ENCODE peak calls at places on chromosomes 13 and 19, in eight cellular contexts. F is sigmoid colon; D is Peyer's patch; Q is CD4-positive, alpha-beta T cell; A is neural progenitor cell; I is fibroblast of the aortic adventitia; Z is psoas muscle; M is WTC11. O is an unnamed sample.

GRCh38 chr19:5588441-5588840 is 20.7 kb upstream of the TINCR start:
- DNase-seq in F (no peak), D (no peak), Q (no peak), A (no peak), I (peak), Z (peak), M (no peak), O (no peak)

GRCh38 chr13:97574926-97575325 is 141.0 kb downstream of the RAP2A start:
- DNase-seq in F (no peak), D (peak), Q (no peak), A (peak), I (peak), Z (no peak), M (peak), O (no peak)

GRCh38 chr13:82305588-82305987 is 1576.7 kb downstream of the SLITRK1 start:
- DNase-seq in F (no peak), D (no peak), Q (no peak), A (no peak), I (no peak), Z (no peak), M (no peak), O (no peak)

GRCh38 chr13:38900188-38900587 is 90.4 kb downstream of the STOML3 start:
- DNase-seq in F (no peak), D (no peak), Q (no peak), A (peak), I (no peak), Z (no peak), M (peak), O (no peak)

GRCh38 chr13:39394811-39395685 is 207.9 kb downstream of the LHFPL6 start:
- DNase-seq in F (no peak), D (no peak), Q (no peak), A (no peak), I (peak), Z (no peak), M (no peak), O (no peak)

GRCh38 chr19:32418155-32418554 is 12.6 kb downstream of the DPY19L3 start:
- DNase-seq in F (no peak), D (no peak), Q (no peak), A (no peak), I (no peak), Z (no peak), M (no peak), O (no peak)

GRCh38 chr13:45168555-45168930 is 32.3 kb downstream of the KCTD4 start:
- DNase-seq in F (no peak), D (no peak), Q (no peak), A (no peak), I (no peak), Z (no peak), M (no peak), O (no peak)

GRCh38 chr19:48511800-48512503 is at the start of gene LMTK3:
- DNase-seq in F (no peak), D (peak), Q (peak), A (peak), I (peak), Z (no peak), M (peak), O (no peak)

GRCh38 chr19:51417107-51417806 is at the start of gene SIGLEC10:
- DNase-seq in F (no peak), D (peak), Q (no peak), A (no peak), I (peak), Z (no peak), M (peak), O (peak)

GRCh38 chr19:6509118-6509971 is 7.2 kb upstream of the TUBB4A start:
- DNase-seq in F (peak), D (no peak), Q (no peak), A (no peak), I (no peak), Z (peak), M (no peak), O (peak)

GRCh38 chr19:41997121-41997850 is 3.3 kb upstream of the ATP1A3 start:
- DNase-seq in F (no peak), D (no peak), Q (no peak), A (peak), I (peak), Z (no peak), M (peak), O (peak)

GRCh38 chr13:105804561-105805190 is 730.8 kb downstream of the EFNB2 start:
- DNase-seq in F (no peak), D (no peak), Q (no peak), A (no peak), I (peak), Z (no peak), M (no peak), O (no peak)

GRCh38 chr19:2866495-2867024 is 575 bp upstream of the ZNF556 start:
- DNase-seq in F (no peak), D (no peak), Q (no peak), A (no peak), I (no peak), Z (no peak), M (no peak), O (no peak)

GRCh38 chr19:738509-739128 is 12.3 kb upstream of the MISP start:
- DNase-seq in F (peak), D (peak), Q (no peak), A (no peak), I (no peak), Z (no peak), M (no peak), O (no peak)

GRCh38 chr19:31070126-31070525 is 279.1 kb downstream of the TSHZ3 start:
- DNase-seq in F (no peak), D (no peak), Q (no peak), A (no peak), I (no peak), Z (no peak), M (no peak), O (no peak)

GRCh38 chr19:23460656-23461055 is 65.4 kb upstream of the ZNF91 start:
- DNase-seq in F (no peak), D (no peak), Q (no peak), A (no peak), I (no peak), Z (no peak), M (no peak), O (no peak)

GRCh38 chr13:26460652-26461051 is 96.8 kb upstream of the WASF3 start:
- DNase-seq in F (peak), D (no peak), Q (no peak), A (no peak), I (peak), Z (peak), M (no peak), O (peak)

GRCh38 chr19:3471954-3472655 is 8.2 kb downstream of the SMIM24 start:
- DNase-seq in F (no peak), D (no peak), Q (peak), A (peak), I (no peak), Z (peak), M (peak), O (peak)

GRCh38 chr13:27135023-27135422 is 36.6 kb downstream of the USP12 start:
- DNase-seq in F (no peak), D (no peak), Q (no peak), A (no peak), I (no peak), Z (no peak), M (no peak), O (no peak)

GRCh38 chr19:35776102-35776788 is 881 bp downstream of the ARHGAP33 start:
- DNase-seq in F (no peak), D (no peak), Q (no peak), A (peak), I (no peak), Z (no peak), M (no peak), O (no peak)

GRCh38 chr19:5341981-5342380 is 1.4 kb upstream of the PTPRS start:
- DNase-seq in F (no peak), D (no peak), Q (no peak), A (no peak), I (no peak), Z (no peak), M (no peak), O (no peak)

GRCh38 chr19:6534451-6535093 is 3.7 kb downstream of the TNFSF9 start:
- DNase-seq in F (no peak), D (no peak), Q (no peak), A (peak), I (no peak), Z (no peak), M (peak), O (no peak)

GRCh38 chr19:55355213-55355821 is 798 bp upstream of the COX6B2 start:
- DNase-seq in F (no peak), D (no peak), Q (no peak), A (peak), I (no peak), Z (no peak), M (no peak), O (no peak)

GRCh38 chr13:51322826-51323225 is 16.7 kb upstream of the SERPINE3 start:
- DNase-seq in F (no peak), D (no peak), Q (no peak), A (no peak), I (no peak), Z (no peak), M (no peak), O (no peak)

GRCh38 chr13:112181336-112182051 is 114.5 kb downstream of the SOX1 start:
- DNase-seq in F (no peak), D (peak), Q (no peak), A (no peak), I (no peak), Z (no peak), M (no peak), O (no peak)

GRCh38 chr19:4327252-4327876 is 11.3 kb downstream of the STAP2 start:
- DNase-seq in F (peak), D (peak), Q (no peak), A (peak), I (peak), Z (peak), M (peak), O (peak)

GRCh38 chr13:47548294-47548825 is 452.7 kb downstream of the SUCLA2 start:
- DNase-seq in F (no peak), D (no peak), Q (no peak), A (no peak), I (no peak), Z (no peak), M (no peak), O (no peak)

GRCh38 chr13:114285166-114285808 is 3.9 kb downstream of the UPF3A start:
- DNase-seq in F (no peak), D (no peak), Q (no peak), A (no peak), I (no peak), Z (no peak), M (no peak), O (no peak)

GRCh38 chr19:33434090-33434885 is 60.8 kb downstream of the CEBPG start:
- DNase-seq in F (peak), D (no peak), Q (no peak), A (no peak), I (no peak), Z (peak), M (no peak), O (no peak)

GRCh38 chr13:43894438-43894837 is 14.7 kb downstream of the LACC1 start:
- DNase-seq in F (no peak), D (no peak), Q (no peak), A (no peak), I (no peak), Z (no peak), M (no peak), O (no peak)
- TF ChIP-seq CTCF in F (no peak), D (no peak), Q (peak), A (peak), I (peak), Z (no peak), M (no peak), O (no peak)

GRCh38 chr13:109785141-109785891 is 1.1 kb downstream of the IRS2 start:
- DNase-seq in F (peak), D (peak), Q (peak), A (peak), I (peak), Z (peak), M (peak), O (peak)

GRCh38 chr13:109785892-109786450 is 412 bp downstream of the IRS2 start:
- DNase-seq in F (no peak), D (no peak), Q (no peak), A (no peak), I (no peak), Z (no peak), M (no peak), O (no peak)

GRCh38 chr13:109783815-109784589 is 2.4 kb downstream of the IRS2 start:
- DNase-seq in F (no peak), D (peak), Q (peak), A (no peak), I (no peak), Z (peak), M (peak), O (no peak)

GRCh38 chr13:109783447-109783814 is 3.0 kb downstream of the IRS2 start:
- DNase-seq in F (no peak), D (no peak), Q (no peak), A (peak), I (no peak), Z (peak), M (peak), O (no peak)

GRCh38 chr13:109784590-109785140 is 1.7 kb downstream of the IRS2 start:
- DNase-seq in F (peak), D (peak), Q (peak), A (peak), I (peak), Z (peak), M (peak), O (peak)
- TF ChIP-seq CTCF in F (peak), D (peak), Q (no peak), A (peak), I (peak), Z (peak), M (peak), O (no peak)

DNA sequence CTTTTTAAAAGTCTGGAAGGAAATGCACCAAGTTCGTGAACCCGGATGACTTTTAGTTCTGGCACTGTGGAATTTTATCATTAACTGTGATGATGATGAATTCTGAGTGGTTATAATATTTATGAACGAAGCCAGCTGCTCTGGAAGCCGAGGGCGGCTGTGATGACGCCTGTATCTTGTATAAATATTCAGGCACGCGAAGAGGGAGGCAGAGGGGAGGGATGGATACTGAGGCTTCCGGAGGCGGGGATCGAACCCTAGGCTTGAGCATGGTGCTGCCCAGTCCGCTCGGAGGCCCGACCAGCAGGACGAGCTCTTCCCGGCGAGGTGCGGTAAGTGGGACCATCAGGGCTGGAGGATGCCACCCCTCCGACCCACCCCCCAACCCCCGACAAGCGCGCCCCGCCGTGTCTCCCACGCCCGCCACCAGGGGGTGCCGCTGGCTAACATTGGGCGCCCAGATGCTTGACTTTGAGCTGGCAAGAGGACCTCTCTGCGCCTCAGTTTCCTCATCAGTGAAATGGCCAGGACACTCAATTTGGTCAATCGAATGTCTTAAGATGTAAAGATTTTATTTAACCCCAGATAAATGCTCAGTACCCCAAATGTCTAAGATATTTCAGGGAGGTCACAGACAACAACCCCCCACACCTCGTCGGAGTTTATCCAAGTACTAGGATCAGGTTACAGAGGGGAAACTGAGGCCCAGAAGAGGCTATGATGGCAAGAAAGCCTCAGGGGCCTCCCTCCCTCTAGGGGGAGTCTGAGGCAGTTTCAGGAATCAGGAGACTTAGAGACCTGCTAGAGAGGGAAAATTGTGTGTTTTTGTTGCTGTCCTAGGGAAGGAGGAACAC is 4.5 kb upstream of the RAB3A start:
- DNase-seq in F (peak), D (peak), Q (no peak), A (peak), I (peak), Z (peak), M (peak), O (no peak)
- TF ChIP-seq CTCF in F (peak), D (peak), Q (peak), A (peak), I (peak), Z (peak), M (peak), O (no peak)

DNA sequence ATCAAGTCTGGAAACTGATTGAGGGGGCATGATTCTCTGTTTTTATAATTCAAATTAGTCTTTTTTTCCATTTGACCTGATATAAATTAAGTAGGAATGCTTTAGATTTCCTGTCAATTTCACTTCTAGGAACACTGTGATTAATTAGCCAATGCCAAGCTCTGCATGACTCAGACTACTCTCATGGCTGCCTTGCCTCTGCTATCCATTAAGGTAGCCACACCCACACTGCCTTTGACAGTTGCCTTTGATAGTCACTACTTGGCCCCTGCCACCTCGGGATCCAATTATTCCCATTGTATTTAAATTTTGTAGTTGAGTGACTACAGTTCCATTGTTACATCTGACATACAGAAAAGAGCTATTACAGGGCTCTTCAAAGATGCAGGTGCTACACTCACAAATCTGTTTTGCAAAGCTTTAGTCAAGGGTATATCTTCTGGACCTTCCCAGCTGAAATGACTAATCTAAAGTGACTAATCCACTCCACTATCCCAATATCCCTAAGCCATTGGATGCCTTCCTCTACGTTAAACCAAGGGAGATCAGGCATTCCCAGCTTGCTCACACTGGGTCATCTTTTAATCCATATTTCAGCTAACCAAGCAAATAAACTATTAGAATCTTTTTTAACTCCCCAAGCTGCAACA is 1193.1 kb upstream of the MIR17HG start:
- DNase-seq in F (no peak), D (no peak), Q (no peak), A (no peak), I (no peak), Z (no peak), M (no peak), O (no peak)
- TF ChIP-seq CTCF in F (no peak), D (no peak), Q (no peak), A (no peak), I (no peak), Z (no peak), M (no peak), O (no peak)

GRCh38 chr13:22187329-22187728 is 516.5 kb downstream of the FGF9 start:
- DNase-seq in F (no peak), D (no peak), Q (no peak), A (no peak), I (no peak), Z (no peak), M (no peak), O (no peak)
- TF ChIP-seq CTCF in F (no peak), D (no peak), Q (no peak), A (no peak), I (no peak), Z (no peak), M (no peak), O (no peak)

GRCh38 chr13:67366533-67366932 is 136.4 kb upstream of the PCDH9 start:
- DNase-seq in F (no peak), D (no peak), Q (no peak), A (no peak), I (peak), Z (no peak), M (no peak), O (no peak)
- TF ChIP-seq CTCF in F (no peak), D (no peak), Q (no peak), A (no peak), I (peak), Z (no peak), M (no peak), O (no peak)

GRCh38 chr13:101115762-101116161 is 300.5 kb downstream of the NALCN start:
- DNase-seq in F (no peak), D (no peak), Q (no peak), A (peak), I (peak), Z (no peak), M (no peak), O (no peak)
- TF ChIP-seq CTCF in F (no peak), D (no peak), Q (no peak), A (peak), I (peak), Z (no peak), M (no peak), O (no peak)

DNA sequence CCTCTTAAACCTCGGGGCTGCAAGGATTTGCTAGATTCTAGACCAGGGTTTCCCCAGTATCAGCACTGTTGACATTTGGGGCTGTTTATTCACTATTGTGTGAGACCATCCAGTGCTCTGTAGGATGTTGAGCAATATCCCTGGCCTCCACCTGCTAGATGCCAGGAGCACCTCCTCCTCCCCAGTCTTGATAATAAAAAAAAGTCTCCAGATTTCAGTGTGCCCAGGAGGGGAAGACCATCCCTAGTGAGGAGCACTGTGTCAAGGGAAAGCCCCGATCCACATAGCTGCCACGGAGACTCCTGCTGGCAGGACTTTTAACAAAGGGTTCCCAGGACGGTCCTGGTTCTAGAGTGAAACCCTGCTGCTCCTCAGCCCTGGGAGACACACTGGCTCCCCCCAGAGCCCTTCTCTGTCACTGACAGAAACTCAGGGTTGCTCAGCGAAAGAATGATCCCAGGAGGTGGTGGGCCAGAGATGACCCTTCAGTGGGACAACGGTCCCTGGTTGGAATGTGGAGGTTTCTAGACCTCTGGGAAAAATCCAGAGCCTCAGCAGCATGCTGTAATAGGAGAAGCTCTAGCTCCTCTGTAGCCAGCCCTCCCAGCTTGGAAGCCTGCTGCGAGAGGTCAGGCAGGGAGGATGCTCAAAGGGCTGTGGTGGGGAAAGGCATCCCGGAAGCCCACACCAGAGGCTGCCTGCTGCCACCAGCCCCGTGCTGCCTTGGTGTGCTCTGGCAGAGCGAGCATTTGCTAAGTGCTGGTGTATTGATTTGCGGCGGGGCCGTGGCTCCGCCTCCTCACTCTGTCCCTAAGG is 20.3 kb downstream of the LYL1 start:
- DNase-seq in F (no peak), D (no peak), Q (no peak), A (peak), I (peak), Z (no peak), M (peak), O (no peak)
- TF ChIP-seq CTCF in F (peak), D (no peak), Q (no peak), A (peak), I (peak), Z (peak), M (no peak), O (peak)

O was measured in stomach.